ENCODE peak calls at places on chromosomes 7 and 10, in four cellular contexts. V is HepG2, C is H1, Y is K562. M is an unnamed sample.

GRCh38 chr7:18508441-18509427 is 13.2 kb downstream of the HDAC9 start:
- DNase-seq in C (no peak), V (peak; percentile 12), Y (no peak), M (peak; percentile 50)

GRCh38 chr10:86666538-86666937 is 1.8 kb upstream of the LDB3 start:
- DNase-seq in V (no peak), Y (no peak), C (no peak), M (no peak)

GRCh38 chr10:118107040-118107439 is 60.3 kb upstream of the RAB11FIP2 start:
- DNase-seq in C (no peak), Y (no peak), V (no peak), M (no peak)

GRCh38 chr7:30510124-30511074 is 5.8 kb upstream of the GGCT start:
- DNase-seq in C (no peak), Y (peak; percentile 47), V (peak; percentile 42), M (no peak)

GRCh38 chr7:2465928-2466327 is 10.3 kb downstream of the GRIFIN start:
- DNase-seq in C (no peak), Y (no peak), V (no peak), M (no peak)

GRCh38 chr7:84247591-84247990 is 53.0 kb upstream of the SEMA3A start:
- DNase-seq in V (no peak), C (no peak), Y (no peak), M (no peak)

GRCh38 chr7:38006559-38006958 is 86.1 kb downstream of the EPDR1 start:
- DNase-seq in Y (no peak), V (no peak), C (no peak), M (no peak)

GRCh38 chr7:142542938-142543337 is 206.3 kb upstream of the PRSS1 start:
- DNase-seq in V (no peak), C (no peak), Y (no peak), M (no peak)

GRCh38 chr10:29681700-29682444 is 47.1 kb upstream of the SVIL start:
- DNase-seq in Y (no peak), C (no peak), V (no peak), M (no peak)

GRCh38 chr7:4882169-4882741 is 1.3 kb downstream of the RADIL start:
- DNase-seq in Y (peak; percentile 31), C (no peak), V (no peak), M (no peak)

GRCh38 chr10:117431160-117431559 is 55.9 kb upstream of the PDZD8 start:
- DNase-seq in C (no peak), Y (no peak), V (no peak), M (peak; percentile 53)

GRCh38 chr7:134565643-134566136 is 16.8 kb downstream of the AKR1B15 start:
- DNase-seq in C (no peak), Y (no peak), V (no peak), M (no peak)

GRCh38 chr7:1953199-1954190 is 279.2 kb downstream of the MAD1L1 start:
- DNase-seq in C (no peak), V (no peak), Y (no peak), M (no peak)

GRCh38 chr7:42639930-42640329 is 271.9 kb downstream of the C7orf25 start:
- DNase-seq in Y (no peak), V (no peak), C (no peak), M (no peak)

GRCh38 chr7:91912500-91912899 is 28.2 kb upstream of the AKAP9 start:
- DNase-seq in V (no peak), C (no peak), Y (no peak), M (no peak)

GRCh38 chr7:68244411-68244810 is 1247.8 kb downstream of the TYW1 start:
- DNase-seq in Y (no peak), C (no peak), V (no peak), M (no peak)

GRCh38 chr10:87860156-87860795 is 3.1 kb downstream of the KLLN start:
- DNase-seq in Y (no peak), C (no peak), V (peak; percentile 69), M (peak; percentile 84)

GRCh38 chr10:88528196-88528595 is 54.9 kb downstream of the RNLS start:
- DNase-seq in V (no peak), Y (no peak), C (no peak), M (no peak)

GRCh38 chr10:21401196-21401595 is 124.3 kb downstream of the SKIDA1 start:
- DNase-seq in C (no peak), V (no peak), Y (no peak), M (no peak)

GRCh38 chr10:133379152-133379800 is at the start of gene PAOX:
- DNase-seq in V (no peak), C (no peak), Y (peak; percentile 79), M (peak; percentile 59)

GRCh38 chr7:38185395-38185920 is 7.4 kb downstream of the STARD3NL start:
- DNase-seq in C (no peak), V (no peak), Y (no peak), M (no peak)

GRCh38 chr10:22481106-22481505 is 135.8 kb downstream of the SPAG6 start:
- DNase-seq in Y (no peak), C (no peak), V (no peak), M (no peak)

GRCh38 chr10:2121944-2122343 is 384.6 kb upstream of the ADARB2 start:
- DNase-seq in V (no peak), C (no peak), Y (no peak), M (no peak)

GRCh38 chr7:55641811-55642210 is 69.5 kb upstream of the VOPP1 start:
- DNase-seq in V (no peak), C (no peak), Y (no peak), M (no peak)

GRCh38 chr7:140734096-140734495 is 37.6 kb downstream of the NDUFB2 start:
- DNase-seq in C (no peak), V (no peak), Y (no peak), M (no peak)

GRCh38 chr7:111438369-111439289 is 123.7 kb downstream of the IMMP2L start:
- DNase-seq in V (no peak), C (no peak), Y (peak; percentile 94), M (no peak)

GRCh38 chr7:390761-391410 is 100.9 kb downstream of the FOXL3 start:
- DNase-seq in C (no peak), V (no peak), Y (no peak), M (no peak)

GRCh38 chr7:106535234-106536026 is 125.5 kb downstream of the CCDC71L start:
- DNase-seq in Y (no peak), C (no peak), V (no peak), M (no peak)

GRCh38 chr10:123804716-123805115 is 86.9 kb downstream of the CPXM2 start:
- DNase-seq in V (no peak), C (no peak), Y (no peak), M (no peak)

GRCh38 chr10:103592186-103593021 is 98.9 kb downstream of the NEURL1 start:
- DNase-seq in Y (peak; percentile 79), V (peak; percentile 30), C (peak; percentile 46), M (peak; percentile 94)

GRCh38 chr10:63161592-63161991 is 28.5 kb downstream of the NRBF2 start:
- DNase-seq in V (no peak), C (no peak), Y (no peak), M (no peak)

GRCh38 chr10:63155388-63156028 is 22.4 kb downstream of the NRBF2 start:
- DNase-seq in V (no peak), C (no peak), Y (no peak), M (no peak)

GRCh38 chr10:63156236-63156635 is 23.1 kb downstream of the NRBF2 start:
- DNase-seq in C (no peak), Y (no peak), V (no peak), M (no peak)

GRCh38 chr10:63154546-63155387 is 21.6 kb downstream of the NRBF2 start:
- DNase-seq in C (no peak), V (no peak), Y (no peak), M (no peak)

DNA sequence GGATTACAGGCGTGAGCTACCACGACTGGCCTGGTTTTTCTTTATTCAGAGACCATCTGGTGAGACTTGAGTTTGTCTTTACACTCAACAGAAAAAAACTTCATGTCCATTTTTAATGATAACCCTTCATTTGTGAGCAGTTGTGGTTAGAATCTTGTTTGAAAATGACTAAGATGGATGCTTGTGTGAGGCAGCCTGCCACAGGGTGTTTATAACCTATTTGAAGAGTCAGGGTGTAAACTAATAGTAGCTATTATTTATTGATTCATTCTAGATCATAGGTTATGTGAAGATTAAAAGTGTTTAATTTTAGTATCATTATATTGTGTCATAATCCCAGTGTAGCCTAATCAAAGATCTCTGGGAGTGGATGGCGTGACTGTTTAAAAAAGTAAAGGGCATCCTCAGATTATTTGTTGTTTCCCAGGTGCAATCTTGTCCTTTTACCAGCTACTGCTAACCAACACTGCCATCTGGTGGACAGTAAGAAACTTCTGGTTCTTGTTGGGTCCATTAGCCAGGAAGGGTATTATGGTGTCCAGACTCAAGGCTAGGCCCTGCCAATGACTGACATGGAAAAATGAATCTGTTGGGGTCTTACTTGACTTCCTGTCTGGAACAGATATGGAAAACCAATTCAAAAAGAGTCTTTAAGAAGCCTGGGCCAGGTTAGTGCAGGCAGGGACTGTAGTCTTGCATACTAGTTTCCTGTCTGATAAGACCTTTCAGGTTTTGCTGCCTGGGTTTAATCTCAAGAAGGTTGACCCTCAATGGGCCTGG is 24.9 kb downstream of the NRBF2 start:
- DNase-seq in V (peak; percentile 84), C (no peak), Y (peak; percentile 71), M (peak; percentile 57)
- TF ChIP-seq PHF8 in V (no peak), C (no peak), Y (no peak), M (no peak)

DNA sequence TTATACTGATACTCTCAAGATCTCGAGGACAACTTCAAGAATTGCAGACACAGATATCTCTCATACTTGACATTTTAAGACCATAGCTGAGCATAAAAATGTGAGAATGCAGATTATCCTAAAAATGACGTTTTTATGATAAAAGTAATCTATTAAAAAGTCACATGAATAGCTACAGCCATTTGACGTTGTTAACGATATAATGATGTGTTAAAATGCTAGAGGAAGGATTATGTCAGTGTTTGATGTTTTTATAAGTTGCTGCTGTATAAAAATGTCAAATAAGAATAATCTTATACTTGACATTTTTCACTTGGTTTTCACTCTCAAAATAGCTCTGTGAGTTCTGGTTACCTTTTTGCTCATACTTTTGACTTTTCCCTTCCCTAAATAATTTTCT is 67.1 kb upstream of the NPVF start:
- DNase-seq in Y (no peak), V (no peak), C (no peak), M (no peak)
- TF ChIP-seq PHF8 in Y (no peak), V (no peak), C (no peak), M (no peak)

GRCh38 chr10:5550250-5550545 is 25.4 kb downstream of the CALML3 start:
- DNase-seq in Y (peak; percentile 52), C (no peak), V (no peak), M (no peak)

GRCh38 chr10:5553400-5554170 is 28.8 kb downstream of the CALML3 start:
- DNase-seq in Y (no peak), C (no peak), V (no peak), M (no peak)

GRCh38 chr10:5552376-5553321 is 27.9 kb downstream of the CALML3 start:
- DNase-seq in V (no peak), C (no peak), Y (no peak), M (no peak)

GRCh38 chr10:5550621-5551530 is 26.1 kb downstream of the CALML3 start:
- DNase-seq in C (no peak), V (no peak), Y (no peak), M (no peak)

GRCh38 chr10:5551531-5552375 is 27.0 kb downstream of the CALML3 start:
- DNase-seq in C (no peak), V (no peak), Y (peak; percentile 55), M (no peak)
- TF ChIP-seq PHF8 in C (no peak), V (no peak), Y (no peak), M (no peak)

GRCh38 chr7:158520825-158521224 is 66.8 kb downstream of the PTPRN2 start:
- DNase-seq in Y (no peak), C (no peak), V (no peak), M (no peak)

GRCh38 chr7:158518915-158519640 is 68.5 kb downstream of the PTPRN2 start:
- DNase-seq in V (no peak), Y (no peak), C (no peak), M (no peak)

GRCh38 chr7:158516524-158516923 is 71.1 kb downstream of the PTPRN2 start:
- DNase-seq in C (no peak), Y (no peak), V (no peak), M (no peak)

GRCh38 chr7:158517571-158517970 is 70.1 kb downstream of the PTPRN2 start:
- DNase-seq in V (no peak), Y (no peak), C (no peak), M (no peak)

GRCh38 chr7:158517072-158517471 is 70.6 kb downstream of the PTPRN2 start:
- DNase-seq in C (no peak), Y (no peak), V (no peak), M (no peak)
- TF ChIP-seq PHF8 in C (no peak), Y (no peak), V (no peak), M (no peak)

M was measured in A549.